ENCODE peak calls at places on chromosomes 1 and 21, in five cellular contexts. One of them, this sample, is unnamed.

GRCh38 chr21:26297856-26298255 is 127.3 kb upstream of the APP start:
- DNase-seq in RWPE2: no peak
- DNase-seq in T-helper 9 cell: no peak
- DNase-seq in left lobe of liver: no peak
- DNase-seq in T-cell: no peak
- DNase-seq in this sample: no peak

GRCh38 chr1:42979888-42980800 is 21.5 kb upstream of the SLC2A1 start:
- DNase-seq in RWPE2: no peak
- DNase-seq in T-helper 9 cell: no peak
- DNase-seq in left lobe of liver: no peak
- DNase-seq in T-cell: no peak
- DNase-seq in this sample: no peak

GRCh38 chr1:232352956-232353355 is 277.0 kb downstream of the SIPA1L2 start:
- DNase-seq in RWPE2: no peak
- DNase-seq in T-helper 9 cell: no peak
- DNase-seq in left lobe of liver: no peak
- DNase-seq in T-cell: no peak
- DNase-seq in this sample: no peak

GRCh38 chr1:163258181-163258580 is 55.5 kb upstream of the RGS5 start:
- DNase-seq in RWPE2: no peak
- DNase-seq in T-helper 9 cell: no peak
- DNase-seq in left lobe of liver: no peak
- DNase-seq in T-cell: no peak
- DNase-seq in this sample: no peak

GRCh38 chr1:159779403-159779851 is 1.3 kb upstream of the DUSP23 start:
- DNase-seq in RWPE2: peak
- DNase-seq in T-helper 9 cell: no peak
- DNase-seq in left lobe of liver: no peak
- DNase-seq in T-cell: no peak
- DNase-seq in this sample: no peak

GRCh38 chr1:204171751-204172178 is 5.6 kb upstream of the REN start:
- DNase-seq in RWPE2: no peak
- DNase-seq in T-helper 9 cell: no peak
- DNase-seq in left lobe of liver: no peak
- DNase-seq in T-cell: no peak
- DNase-seq in this sample: no peak

GRCh38 chr1:159076438-159076752 is 171 bp downstream of the AIM2 start:
- DNase-seq in RWPE2: no peak
- DNase-seq in T-helper 9 cell: no peak
- DNase-seq in left lobe of liver: no peak
- DNase-seq in T-cell: no peak
- DNase-seq in this sample: no peak

GRCh38 chr1:157597959-157598667 is at the start of gene FCRL4:
- DNase-seq in RWPE2: no peak
- DNase-seq in T-helper 9 cell: no peak
- DNase-seq in left lobe of liver: no peak
- DNase-seq in T-cell: no peak
- DNase-seq in this sample: peak

GRCh38 chr1:97904528-97904927 is 16.3 kb downstream of the DPYD start:
- DNase-seq in RWPE2: no peak
- DNase-seq in T-helper 9 cell: no peak
- DNase-seq in left lobe of liver: no peak
- DNase-seq in T-cell: no peak
- DNase-seq in this sample: no peak

GRCh38 chr1:8663915-8664331 is 153.5 kb downstream of the RERE start:
- DNase-seq in RWPE2: no peak
- DNase-seq in T-helper 9 cell: no peak
- DNase-seq in left lobe of liver: no peak
- DNase-seq in T-cell: no peak
- DNase-seq in this sample: no peak